ENCODE peak calls at places on chromosomes 11 and 22, in five cellular contexts. One of them, this sample, is unnamed.

GRCh38 chr11:4181780-4182721 is 87.5 kb downstream of the RRM1 start:
- DNase-seq in hypothalamus: peak; percentile 37
- DNase-seq in mucosa of descending colon: peak; percentile 78
- DNase-seq in neuronal stem cell: peak; percentile 26
- DNase-seq in stimulated activated CD4-positive, alpha-beta T cell treated with anti-CD3 and anti-CD28 coated beads, Interleukin-4, amount 100 ng/mL, for 48 hours: peak; percentile 35
- DNase-seq in this sample: no peak

GRCh38 chr11:24513837-24514594 is 17.2 kb downstream of the LUZP2 start:
- DNase-seq in hypothalamus: no peak
- DNase-seq in mucosa of descending colon: no peak
- DNase-seq in neuronal stem cell: no peak
- DNase-seq in stimulated activated CD4-positive, alpha-beta T cell treated with anti-CD3 and anti-CD28 coated beads, Interleukin-4, amount 100 ng/mL, for 48 hours: no peak
- DNase-seq in this sample: no peak

GRCh38 chr11:69485337-69486041 is 4.0 kb downstream of the LINC01488 start:
- DNase-seq in hypothalamus: no peak
- DNase-seq in mucosa of descending colon: peak; percentile 23
- DNase-seq in neuronal stem cell: no peak
- DNase-seq in stimulated activated CD4-positive, alpha-beta T cell treated with anti-CD3 and anti-CD28 coated beads, Interleukin-4, amount 100 ng/mL, for 48 hours: no peak
- DNase-seq in this sample: no peak

GRCh38 chr11:99739464-99740089 is 718.8 kb downstream of the CNTN5 start:
- DNase-seq in hypothalamus: no peak
- DNase-seq in mucosa of descending colon: no peak
- DNase-seq in neuronal stem cell: peak; percentile 56
- DNase-seq in stimulated activated CD4-positive, alpha-beta T cell treated with anti-CD3 and anti-CD28 coated beads, Interleukin-4, amount 100 ng/mL, for 48 hours: no peak
- DNase-seq in this sample: no peak

GRCh38 chr11:3126207-3126865 is 38.8 kb downstream of the OSBPL5 start:
- DNase-seq in hypothalamus: no peak
- DNase-seq in mucosa of descending colon: peak; percentile 91
- DNase-seq in neuronal stem cell: no peak
- DNase-seq in stimulated activated CD4-positive, alpha-beta T cell treated with anti-CD3 and anti-CD28 coated beads, Interleukin-4, amount 100 ng/mL, for 48 hours: no peak
- DNase-seq in this sample: no peak

GRCh38 chr11:10725114-10725906 is 25.7 kb upstream of the CTR9 start:
- DNase-seq in hypothalamus: no peak
- DNase-seq in mucosa of descending colon: no peak
- DNase-seq in neuronal stem cell: no peak
- DNase-seq in stimulated activated CD4-positive, alpha-beta T cell treated with anti-CD3 and anti-CD28 coated beads, Interleukin-4, amount 100 ng/mL, for 48 hours: peak; percentile 16
- DNase-seq in this sample: no peak

GRCh38 chr22:45096256-45096907 is 67.3 kb upstream of the NUP50 start:
- DNase-seq in hypothalamus: peak; percentile 26
- DNase-seq in mucosa of descending colon: peak; percentile 57
- DNase-seq in neuronal stem cell: peak; percentile 50
- DNase-seq in stimulated activated CD4-positive, alpha-beta T cell treated with anti-CD3 and anti-CD28 coated beads, Interleukin-4, amount 100 ng/mL, for 48 hours: peak; percentile 37
- DNase-seq in this sample: no peak

GRCh38 chr11:33557201-33557600 is 143.4 kb downstream of the C11orf91 start:
- DNase-seq in hypothalamus: no peak
- DNase-seq in mucosa of descending colon: no peak
- DNase-seq in neuronal stem cell: no peak
- DNase-seq in stimulated activated CD4-positive, alpha-beta T cell treated with anti-CD3 and anti-CD28 coated beads, Interleukin-4, amount 100 ng/mL, for 48 hours: no peak
- DNase-seq in this sample: no peak

GRCh38 chr11:57163160-57163868 is 18.4 kb upstream of the LRRC55 start:
- DNase-seq in hypothalamus: no peak
- DNase-seq in mucosa of descending colon: no peak
- DNase-seq in neuronal stem cell: no peak
- DNase-seq in stimulated activated CD4-positive, alpha-beta T cell treated with anti-CD3 and anti-CD28 coated beads, Interleukin-4, amount 100 ng/mL, for 48 hours: no peak
- DNase-seq in this sample: no peak

GRCh38 chr11:13227676-13228255 is 49.8 kb upstream of the BMAL1 start:
- DNase-seq in hypothalamus: no peak
- DNase-seq in mucosa of descending colon: no peak
- DNase-seq in neuronal stem cell: no peak
- DNase-seq in stimulated activated CD4-positive, alpha-beta T cell treated with anti-CD3 and anti-CD28 coated beads, Interleukin-4, amount 100 ng/mL, for 48 hours: no peak
- DNase-seq in this sample: no peak

GRCh38 chr22:25077964-25078363 is 121.7 kb upstream of the CRYBB3 start:
- DNase-seq in hypothalamus: no peak
- DNase-seq in mucosa of descending colon: no peak
- DNase-seq in neuronal stem cell: no peak
- DNase-seq in stimulated activated CD4-positive, alpha-beta T cell treated with anti-CD3 and anti-CD28 coated beads, Interleukin-4, amount 100 ng/mL, for 48 hours: no peak
- DNase-seq in this sample: no peak

GRCh38 chr22:24695958-24696511 is 78.5 kb downstream of the PIWIL3 start:
- DNase-seq in hypothalamus: no peak
- DNase-seq in mucosa of descending colon: peak; percentile 46
- DNase-seq in neuronal stem cell: no peak
- DNase-seq in stimulated activated CD4-positive, alpha-beta T cell treated with anti-CD3 and anti-CD28 coated beads, Interleukin-4, amount 100 ng/mL, for 48 hours: no peak
- DNase-seq in this sample: no peak

GRCh38 chr11:31810779-31811647 is at the start of gene PAX6:
- DNase-seq in hypothalamus: peak; percentile 82
- DNase-seq in mucosa of descending colon: peak; percentile 51
- DNase-seq in neuronal stem cell: peak; percentile 97
- DNase-seq in stimulated activated CD4-positive, alpha-beta T cell treated with anti-CD3 and anti-CD28 coated beads, Interleukin-4, amount 100 ng/mL, for 48 hours: no peak
- DNase-seq in this sample: no peak

GRCh38 chr22:42367980-42368378 is 64.2 kb downstream of the NFAM1 start:
- DNase-seq in hypothalamus: no peak
- DNase-seq in mucosa of descending colon: peak; percentile 54
- DNase-seq in neuronal stem cell: no peak
- DNase-seq in stimulated activated CD4-positive, alpha-beta T cell treated with anti-CD3 and anti-CD28 coated beads, Interleukin-4, amount 100 ng/mL, for 48 hours: no peak
- DNase-seq in this sample: no peak

GRCh38 chr22:17257578-17257977 is 38.3 kb upstream of the ADA2 start:
- DNase-seq in hypothalamus: no peak
- DNase-seq in mucosa of descending colon: no peak
- DNase-seq in neuronal stem cell: no peak
- DNase-seq in stimulated activated CD4-positive, alpha-beta T cell treated with anti-CD3 and anti-CD28 coated beads, Interleukin-4, amount 100 ng/mL, for 48 hours: no peak
- DNase-seq in this sample: no peak

GRCh38 chr11:9039194-9039593 is 35.4 kb upstream of the NRIP3 start:
- DNase-seq in hypothalamus: no peak
- DNase-seq in mucosa of descending colon: no peak
- DNase-seq in neuronal stem cell: no peak
- DNase-seq in stimulated activated CD4-positive, alpha-beta T cell treated with anti-CD3 and anti-CD28 coated beads, Interleukin-4, amount 100 ng/mL, for 48 hours: no peak
- DNase-seq in this sample: no peak

GRCh38 chr11:36296925-36297604 is 977 bp downstream of the PRR5L start:
- DNase-seq in hypothalamus: no peak
- DNase-seq in mucosa of descending colon: peak; percentile 56
- DNase-seq in neuronal stem cell: no peak
- DNase-seq in stimulated activated CD4-positive, alpha-beta T cell treated with anti-CD3 and anti-CD28 coated beads, Interleukin-4, amount 100 ng/mL, for 48 hours: no peak
- DNase-seq in this sample: no peak

GRCh38 chr11:7677071-7677470 is 3.8 kb upstream of the CYB5R2 start:
- DNase-seq in hypothalamus: no peak
- DNase-seq in mucosa of descending colon: no peak
- DNase-seq in neuronal stem cell: no peak
- DNase-seq in stimulated activated CD4-positive, alpha-beta T cell treated with anti-CD3 and anti-CD28 coated beads, Interleukin-4, amount 100 ng/mL, for 48 hours: no peak
- DNase-seq in this sample: no peak

GRCh38 chr11:134482128-134482527 is 70.1 kb upstream of the B3GAT1 start:
- DNase-seq in hypothalamus: no peak
- DNase-seq in mucosa of descending colon: no peak
- DNase-seq in neuronal stem cell: no peak
- DNase-seq in stimulated activated CD4-positive, alpha-beta T cell treated with anti-CD3 and anti-CD28 coated beads, Interleukin-4, amount 100 ng/mL, for 48 hours: no peak
- DNase-seq in this sample: no peak

GRCh38 chr22:47051435-47052175 is 289.2 kb downstream of the TBC1D22A start:
- DNase-seq in hypothalamus: no peak
- DNase-seq in mucosa of descending colon: peak; percentile 13
- DNase-seq in neuronal stem cell: no peak
- DNase-seq in stimulated activated CD4-positive, alpha-beta T cell treated with anti-CD3 and anti-CD28 coated beads, Interleukin-4, amount 100 ng/mL, for 48 hours: no peak
- DNase-seq in this sample: no peak

GRCh38 chr11:57474017-57474750 is 13.9 kb downstream of the RTN4RL2 start:
- DNase-seq in hypothalamus: no peak
- DNase-seq in mucosa of descending colon: no peak
- DNase-seq in neuronal stem cell: no peak
- DNase-seq in stimulated activated CD4-positive, alpha-beta T cell treated with anti-CD3 and anti-CD28 coated beads, Interleukin-4, amount 100 ng/mL, for 48 hours: no peak
- DNase-seq in this sample: no peak

GRCh38 chr11:66277475-66278391 is at the start of gene CNIH2:
- DNase-seq in hypothalamus: peak; percentile 28
- DNase-seq in mucosa of descending colon: peak; percentile 65
- DNase-seq in neuronal stem cell: no peak
- DNase-seq in stimulated activated CD4-positive, alpha-beta T cell treated with anti-CD3 and anti-CD28 coated beads, Interleukin-4, amount 100 ng/mL, for 48 hours: no peak
- DNase-seq in this sample: no peak

GRCh38 chr22:49502126-49502826 is 325.4 kb downstream of the BRD1 start:
- DNase-seq in hypothalamus: no peak
- DNase-seq in mucosa of descending colon: no peak
- DNase-seq in neuronal stem cell: no peak
- DNase-seq in stimulated activated CD4-positive, alpha-beta T cell treated with anti-CD3 and anti-CD28 coated beads, Interleukin-4, amount 100 ng/mL, for 48 hours: no peak
- DNase-seq in this sample: no peak

GRCh38 chr11:76506833-76507232 is 62.0 kb downstream of the EMSY start:
- DNase-seq in hypothalamus: no peak
- DNase-seq in mucosa of descending colon: no peak
- DNase-seq in neuronal stem cell: no peak
- DNase-seq in stimulated activated CD4-positive, alpha-beta T cell treated with anti-CD3 and anti-CD28 coated beads, Interleukin-4, amount 100 ng/mL, for 48 hours: no peak
- DNase-seq in this sample: no peak

GRCh38 chr11:34308049-34308692 is 49.6 kb downstream of the ABTB2 start:
- DNase-seq in hypothalamus: no peak
- DNase-seq in mucosa of descending colon: no peak
- DNase-seq in neuronal stem cell: no peak
- DNase-seq in stimulated activated CD4-positive, alpha-beta T cell treated with anti-CD3 and anti-CD28 coated beads, Interleukin-4, amount 100 ng/mL, for 48 hours: no peak
- DNase-seq in this sample: no peak

GRCh38 chr11:67276821-67277230 is 10.6 kb downstream of the GRK2 start:
- DNase-seq in hypothalamus: no peak
- DNase-seq in mucosa of descending colon: peak; percentile 76
- DNase-seq in neuronal stem cell: no peak
- DNase-seq in stimulated activated CD4-positive, alpha-beta T cell treated with anti-CD3 and anti-CD28 coated beads, Interleukin-4, amount 100 ng/mL, for 48 hours: no peak
- DNase-seq in this sample: no peak

GRCh38 chr11:61967924-61968757 is 707 bp upstream of the FTH1 start:
- DNase-seq in hypothalamus: peak; percentile 48
- DNase-seq in mucosa of descending colon: peak; percentile 75
- DNase-seq in neuronal stem cell: no peak
- DNase-seq in stimulated activated CD4-positive, alpha-beta T cell treated with anti-CD3 and anti-CD28 coated beads, Interleukin-4, amount 100 ng/mL, for 48 hours: peak; percentile 34
- DNase-seq in this sample: no peak

This sample was measured in central memory CD8-positive, alpha-beta T cell.